ENCODE peak calls at places on chromosomes 11 and 22, in eight cellular contexts. K is NCI-H1417 treated with DMSO at 0.1 percent for 48 hours; G is mucosa of gallbladder; U is choroid plexus epithelial cell; L is T-cell; X is astrocyte of the spinal cord; Q is stimulated activated CD4-positive, alpha-beta T cell treated with anti-CD3 and anti-CD28 coated beads, Interleukin-12 subunit alpha, Interleukin-12 subunit beta, amount 100 ng/mL, for 4 hours; B is stimulated activated CD8-positive, alpha-beta memory T cell treated with anti-CD3 and anti-CD28 coated beads, Interleukin-4, amount 100 ng/mL, for 4 hours. S is an unnamed sample.

GRCh38 chr22:36942561-36942960 is 29.1 kb downstream of the CSF2RB start:
- DNase-seq in K (no peak), G (no peak), U (no peak), L (no peak), X (no peak), Q (no peak), B (no peak), S (no peak)

GRCh38 chr11:13384837-13385417 is 78.1 kb downstream of the BTBD10 start:
- DNase-seq in K (no peak), G (no peak), U (peak), L (no peak), X (peak), Q (no peak), B (no peak), S (no peak)

GRCh38 chr11:1387961-1388762 is 1.6 kb upstream of the BRSK2 start:
- DNase-seq in K (no peak), G (no peak), U (no peak), L (no peak), X (no peak), Q (no peak), B (no peak), S (no peak)

GRCh38 chr11:30424851-30425250 is 101.9 kb downstream of the ARL14EP start:
- DNase-seq in K (no peak), G (no peak), U (no peak), L (no peak), X (no peak), Q (no peak), B (no peak), S (no peak)

GRCh38 chr11:56751480-56751879 is 3.0 kb upstream of the OR9G4 start:
- DNase-seq in K (no peak), G (no peak), U (no peak), L (no peak), X (no peak), Q (no peak), B (no peak), S (no peak)

GRCh38 chr22:37157516-37158289 is 8.0 kb upstream of the IL2RB start:
- DNase-seq in K (no peak), G (no peak), U (no peak), L (no peak), X (no peak), Q (no peak), B (no peak), S (no peak)

GRCh38 chr11:46294365-46295309 is 17.2 kb downstream of the CREB3L1 start:
- DNase-seq in K (no peak), G (no peak), U (peak), L (no peak), X (peak), Q (no peak), B (no peak), S (no peak)

GRCh38 chr22:32565002-32565339 is 90.4 kb downstream of the FBXO7 start:
- DNase-seq in K (no peak), G (no peak), U (no peak), L (no peak), X (no peak), Q (no peak), B (no peak), S (no peak)

GRCh38 chr22:44842417-44842816 is 90.0 kb downstream of the ARHGAP8 start:
- DNase-seq in K (no peak), G (no peak), U (no peak), L (no peak), X (no peak), Q (no peak), B (no peak), S (no peak)

GRCh38 chr11:3992964-3993363 is 101.6 kb upstream of the RRM1 start:
- DNase-seq in K (no peak), G (no peak), U (no peak), L (no peak), X (no peak), Q (no peak), B (no peak), S (no peak)

GRCh38 chr11:79237676-79238075 is 203.2 kb downstream of the TENM4 start:
- DNase-seq in K (no peak), G (no peak), U (peak), L (no peak), X (peak), Q (no peak), B (no peak), S (no peak)

GRCh38 chr11:971092-971690 is 45.5 kb downstream of the AP2A2 start:
- DNase-seq in K (no peak), G (no peak), U (no peak), L (no peak), X (no peak), Q (no peak), B (no peak), S (no peak)

GRCh38 chr11:74366576-74366975 is 31.7 kb downstream of the PGM2L1 start:
- DNase-seq in K (no peak), G (no peak), U (peak), L (no peak), X (peak), Q (no peak), B (no peak), S (no peak)

GRCh38 chr22:24053481-24054226 is 42.5 kb downstream of the CABIN1 start:
- DNase-seq in K (no peak), G (no peak), U (peak), L (no peak), X (no peak), Q (no peak), B (no peak), S (no peak)

GRCh38 chr22:30270841-30271240 is 4.2 kb upstream of the OSM start:
- DNase-seq in K (no peak), G (peak), U (peak), L (no peak), X (peak), Q (no peak), B (no peak), S (no peak)

GRCh38 chr22:40036591-40037225 is 42.0 kb downstream of the FAM83F start:
- DNase-seq in K (no peak), G (peak), U (peak), L (no peak), X (peak), Q (peak), B (no peak), S (no peak)

GRCh38 chr22:36828815-36829214 is 12.0 kb upstream of the PVALB start:
- DNase-seq in K (no peak), G (no peak), U (no peak), L (no peak), X (no peak), Q (no peak), B (no peak), S (no peak)

GRCh38 chr11:9047986-9048522 is 43.3 kb downstream of the SCUBE2 start:
- DNase-seq in K (no peak), G (peak), U (peak), L (no peak), X (no peak), Q (no peak), B (no peak), S (no peak)

GRCh38 chr11:132158091-132158490 is 787.7 kb downstream of the NTM start:
- DNase-seq in K (no peak), G (peak), U (peak), L (no peak), X (no peak), Q (no peak), B (no peak), S (no peak)

GRCh38 chr11:63493127-63493526 is 2.2 kb upstream of the PLAAT5 start:
- DNase-seq in K (no peak), G (no peak), U (no peak), L (no peak), X (no peak), Q (no peak), B (no peak), S (no peak)

GRCh38 chr11:15177491-15177890 is 62.8 kb downstream of the INSC start:
- DNase-seq in K (no peak), G (no peak), U (no peak), L (no peak), X (no peak), Q (no peak), B (no peak), S (no peak)

GRCh38 chr22:16958475-16958874 is 49.5 kb downstream of the GAB4 start:
- DNase-seq in K (no peak), G (no peak), U (no peak), L (no peak), X (no peak), Q (no peak), B (no peak), S (no peak)

GRCh38 chr11:128294685-128295079 is 292.7 kb downstream of the ETS1 start:
- DNase-seq in K (no peak), G (no peak), U (peak), L (no peak), X (peak), Q (no peak), B (no peak), S (no peak)

GRCh38 chr11:75380245-75380644 is 19.1 kb upstream of the RPS3 start:
- DNase-seq in K (no peak), G (no peak), U (no peak), L (no peak), X (no peak), Q (no peak), B (no peak), S (no peak)

GRCh38 chr22:47102648-47103047 is 340.2 kb downstream of the TBC1D22A start:
- DNase-seq in K (no peak), G (no peak), U (no peak), L (no peak), X (no peak), Q (no peak), B (no peak), S (no peak)

GRCh38 chr22:19731736-19732135 is 8.4 kb downstream of the GP1BB start:
- DNase-seq in K (no peak), G (no peak), U (no peak), L (no peak), X (no peak), Q (no peak), B (no peak), S (no peak)

GRCh38 chr11:16278986-16279385 is 77.4 kb downstream of the SOX6 start:
- DNase-seq in K (no peak), G (no peak), U (no peak), L (no peak), X (no peak), Q (no peak), B (no peak), S (no peak)

GRCh38 chr22:35837328-35837727 is 119.7 kb downstream of the APOL5 start:
- DNase-seq in K (no peak), G (no peak), U (no peak), L (no peak), X (no peak), Q (no peak), B (no peak), S (no peak)

GRCh38 chr22:38503021-38503420 is 3.1 kb downstream of the DDX17 start:
- DNase-seq in K (no peak), G (no peak), U (no peak), L (no peak), X (no peak), Q (no peak), B (no peak), S (no peak)

GRCh38 chr11:121741316-121741715 is 288.5 kb upstream of the SORL1-AS1 start:
- DNase-seq in K (no peak), G (peak), U (peak), L (no peak), X (peak), Q (no peak), B (no peak), S (no peak)

GRCh38 chr11:112318661-112319060 is 58.0 kb upstream of the PLET1 start:
- DNase-seq in K (no peak), G (no peak), U (no peak), L (no peak), X (no peak), Q (no peak), B (no peak), S (no peak)

GRCh38 chr11:131218542-131218941 is 151.9 kb upstream of the NTM start:
- DNase-seq in K (no peak), G (no peak), U (no peak), L (no peak), X (no peak), Q (no peak), B (no peak), S (no peak)

GRCh38 chr11:11577932-11578331 is 43.9 kb downstream of the GALNT18 start:
- DNase-seq in K (no peak), G (no peak), U (no peak), L (no peak), X (no peak), Q (no peak), B (no peak), S (no peak)

GRCh38 chr11:64015935-64016468 is 19.7 kb upstream of the FLRT1 start:
- DNase-seq in K (no peak), G (no peak), U (no peak), L (no peak), X (no peak), Q (no peak), B (no peak), S (no peak)

GRCh38 chr11:69119170-69119569 is 36.6 kb upstream of the SMIM38 start:
- DNase-seq in K (no peak), G (no peak), U (no peak), L (no peak), X (no peak), Q (no peak), B (no peak), S (no peak)

GRCh38 chr11:113871331-113871730 is 4.0 kb downstream of the USP28 start:
- DNase-seq in K (no peak), G (no peak), U (no peak), L (no peak), X (no peak), Q (no peak), B (no peak), S (no peak)

GRCh38 chr11:15095736-15096228 is 18.9 kb upstream of the INSC start:
- DNase-seq in K (no peak), G (no peak), U (no peak), L (no peak), X (no peak), Q (no peak), B (no peak), S (no peak)

GRCh38 chr11:112665291-112665690 is 295.9 kb upstream of the NCAM1 start:
- DNase-seq in K (no peak), G (no peak), U (no peak), L (no peak), X (no peak), Q (no peak), B (no peak), S (no peak)

GRCh38 chr11:127619946-127620345 is 619.4 kb upstream of the KIRREL3 start:
- DNase-seq in K (no peak), G (no peak), U (no peak), L (no peak), X (peak), Q (no peak), B (no peak), S (no peak)